ENCODE peak calls at places on chromosomes 6 and 20, in nine cellular contexts. T is CD8-positive, alpha-beta T cell; B is left ventricle myocardium inferior; M is fibroblast of lung; P is A549; F is mammary epithelial cell; U is NCI-H748 treated with DMSO at 0.1 percent for 48 hours; W is left lung; L is CD8-positive, alpha-beta memory T cell. V is an unnamed sample.

GRCh38 chr6:143592335-143592734 is 80.8 kb upstream of the FUCA2 start:
- DNase-seq in T (no peak), B (no peak), M (no peak), P (peak), F (no peak), U (no peak), W (no peak), L (no peak), V (no peak)

GRCh38 chr20:57616143-57616951 is 3.9 kb downstream of the ZBP1 start:
- DNase-seq in T (peak), B (no peak), M (no peak), P (no peak), F (no peak), U (no peak), W (peak), L (no peak), V (no peak)

GRCh38 chr20:34180460-34181108 is 60.6 kb upstream of the ASIP start:
- DNase-seq in T (no peak), B (no peak), M (no peak), P (no peak), F (no peak), U (no peak), W (no peak), L (no peak), V (peak)

GRCh38 chr6:55925292-55925691 is 49.9 kb upstream of the BMP5 start:
- DNase-seq in T (no peak), B (no peak), M (peak), P (peak), F (peak), U (no peak), W (no peak), L (no peak), V (no peak)

GRCh38 chr6:166318227-166318626 is 10.0 kb upstream of the PRR18 start:
- DNase-seq in T (no peak), B (no peak), M (no peak), P (no peak), F (no peak), U (no peak), W (no peak), L (no peak), V (no peak)

GRCh38 chr6:149903938-149904611 is 6.2 kb upstream of the RAET1E start:
- DNase-seq in T (no peak), B (no peak), M (no peak), P (no peak), F (no peak), U (no peak), W (no peak), L (no peak), V (no peak)

GRCh38 chr20:63453029-63453523 is 19.4 kb downstream of the KCNQ2 start:
- DNase-seq in T (peak), B (no peak), M (no peak), P (peak), F (no peak), U (no peak), W (no peak), L (no peak), V (no peak)

GRCh38 chr6:34888874-34889555 is at the start of gene ANKS1A:
- DNase-seq in T (peak), B (peak), M (peak), P (peak), F (peak), U (peak), W (peak), L (peak), V (peak)

GRCh38 chr6:13412211-13412610 is 75.2 kb downstream of the GFOD1 start:
- DNase-seq in T (no peak), B (no peak), M (no peak), P (no peak), F (no peak), U (no peak), W (no peak), L (no peak), V (no peak)

GRCh38 chr6:114747995-114748625 is 405.3 kb upstream of the HS3ST5 start:
- DNase-seq in T (no peak), B (no peak), M (peak), P (peak), F (peak), U (no peak), W (no peak), L (no peak), V (peak)

GRCh38 chr6:24228681-24229255 is 102.8 kb downstream of the NRSN1 start:
- DNase-seq in T (no peak), B (no peak), M (peak), P (peak), F (peak), U (no peak), W (no peak), L (no peak), V (no peak)

GRCh38 chr6:70314240-70314639 is 11.4 kb upstream of the COL9A1 start:
- DNase-seq in T (no peak), B (no peak), M (no peak), P (no peak), F (no peak), U (no peak), W (no peak), L (no peak), V (no peak)

GRCh38 chr6:80522556-80522955 is 416.1 kb downstream of the BCKDHB start:
- DNase-seq in T (no peak), B (no peak), M (no peak), P (no peak), F (no peak), U (no peak), W (no peak), L (no peak), V (no peak)

GRCh38 chr6:43509984-43510826 is at the start of gene LRRC73:
- DNase-seq in T (peak), B (peak), M (peak), P (peak), F (peak), U (peak), W (peak), L (peak), V (peak)

GRCh38 chr6:90131614-90132423 is 164.8 kb downstream of the BACH2 start:
- DNase-seq in T (no peak), B (peak), M (peak), P (no peak), F (no peak), U (no peak), W (no peak), L (no peak), V (no peak)

GRCh38 chr6:22227824-22228610 is 68.8 kb downstream of the PRL start:
- DNase-seq in T (no peak), B (no peak), M (no peak), P (no peak), F (no peak), U (no peak), W (no peak), L (no peak), V (no peak)

GRCh38 chr20:46293084-46293483 is 15.2 kb downstream of the CDH22 start:
- DNase-seq in T (no peak), B (no peak), M (peak), P (peak), F (peak), U (no peak), W (no peak), L (no peak), V (peak)

GRCh38 chr20:40592891-40593290 is 96.1 kb downstream of the MAFB start:
- DNase-seq in T (no peak), B (no peak), M (no peak), P (no peak), F (no peak), U (no peak), W (no peak), L (no peak), V (no peak)

GRCh38 chr20:32685541-32686529 is 12.1 kb upstream of the C20orf203 start:
- DNase-seq in T (no peak), B (peak), M (peak), P (no peak), F (no peak), U (no peak), W (no peak), L (no peak), V (no peak)

GRCh38 chr20:3876676-3877075 is 12.5 kb upstream of the PANK2 start:
- DNase-seq in T (no peak), B (no peak), M (no peak), P (no peak), F (no peak), U (no peak), W (no peak), L (no peak), V (no peak)

GRCh38 chr20:8132632-8133587 is 844 bp downstream of the PLCB1 start:
- DNase-seq in T (peak), B (peak), M (peak), P (peak), F (peak), U (peak), W (peak), L (peak), V (no peak)

GRCh38 chr20:1536893-1537730 is 20.4 kb downstream of the SIRPD start:
- DNase-seq in T (no peak), B (peak), M (no peak), P (no peak), F (no peak), U (no peak), W (peak), L (no peak), V (no peak)

GRCh38 chr6:36239710-36240256 is 30.1 kb upstream of the PNPLA1 start:
- DNase-seq in T (no peak), B (no peak), M (no peak), P (no peak), F (no peak), U (no peak), W (no peak), L (no peak), V (no peak)

GRCh38 chr6:46914279-46914810 is 7.4 kb downstream of the ADGRF5 start:
- DNase-seq in T (no peak), B (no peak), M (no peak), P (no peak), F (no peak), U (peak), W (no peak), L (no peak), V (no peak)

GRCh38 chr6:113776998-113777397 is 80.1 kb upstream of the MARCKS start:
- DNase-seq in T (no peak), B (no peak), M (peak), P (no peak), F (no peak), U (peak), W (no peak), L (no peak), V (no peak)

GRCh38 chr6:168684471-168684870 is 243.5 kb downstream of the SMOC2 start:
- DNase-seq in T (peak), B (no peak), M (no peak), P (no peak), F (no peak), U (no peak), W (no peak), L (no peak), V (no peak)

GRCh38 chr6:155245871-155246270 is 17.9 kb upstream of the CLDN20 start:
- DNase-seq in T (no peak), B (no peak), M (peak), P (no peak), F (no peak), U (no peak), W (no peak), L (no peak), V (no peak)

GRCh38 chr6:158769696-158770446 is 49.3 kb downstream of the EZR start:
- DNase-seq in T (no peak), B (peak), M (peak), P (no peak), F (no peak), U (no peak), W (no peak), L (no peak), V (no peak)

GRCh38 chr6:162709431-162709830 is 18.1 kb downstream of the PRKN start:
- DNase-seq in T (no peak), B (no peak), M (no peak), P (no peak), F (no peak), U (no peak), W (no peak), L (no peak), V (no peak)

GRCh38 chr6:20141931-20142330 is 70.3 kb downstream of the MBOAT1 start:
- DNase-seq in T (no peak), B (no peak), M (no peak), P (no peak), F (no peak), U (no peak), W (no peak), L (no peak), V (no peak)

GRCh38 chr20:49259799-49260198 is 18.1 kb downstream of the ZNFX1 start:
- DNase-seq in T (no peak), B (no peak), M (no peak), P (no peak), F (no peak), U (no peak), W (no peak), L (no peak), V (no peak)

V was measured in PC-9.